ENCODE peak calls at places on chromosomes 7 and 10, in six cellular contexts. T, B, U, S, O and K are unnamed samples.

GRCh38 chr7:130963349-130963748 is 229.3 kb upstream of the KLF14 start:
- DNase-seq in U (no peak), S (no peak), O (no peak), B (no peak), T (no peak), K (no peak)

GRCh38 chr7:155467846-155468821 is 10.2 kb downstream of the EN2 start:
- DNase-seq in U (no peak), O (peak; percentile 44), T (no peak), B (no peak), S (no peak), K (no peak)

GRCh38 chr10:91034494-91035157 is 113.7 kb upstream of the ANKRD1 start:
- DNase-seq in S (peak; percentile 46), B (no peak), T (no peak), O (peak; percentile 60), U (no peak), K (no peak)

GRCh38 chr10:87670591-87670990 is 10.9 kb downstream of the PAPSS2 start:
- DNase-seq in T (no peak), B (no peak), S (no peak), O (no peak), U (no peak), K (no peak)

GRCh38 chr7:30925913-30926312 is 14.3 kb downstream of the AQP1 start:
- DNase-seq in S (peak; percentile 28), T (no peak), B (no peak), U (no peak), O (peak; percentile 34), K (no peak)

GRCh38 chr7:157418204-157419029 is 81.6 kb downstream of the DNAJB6 start:
- DNase-seq in U (no peak), S (no peak), T (no peak), B (no peak), O (no peak), K (no peak)

GRCh38 chr7:148623586-148624282 is 33.2 kb downstream of the C7orf33 start:
- DNase-seq in T (no peak), U (no peak), B (no peak), O (no peak), S (no peak), K (no peak)

GRCh38 chr10:74437822-74438221 is 286.8 kb downstream of the ADK start:
- DNase-seq in O (no peak), B (no peak), S (no peak), T (no peak), U (no peak), K (no peak)

GRCh38 chr10:58697691-58698090 is 185.0 kb downstream of the BICC1 start:
- DNase-seq in B (no peak), T (no peak), U (no peak), S (no peak), O (no peak), K (no peak)

GRCh38 chr7:11529382-11529781 is 302.6 kb downstream of the THSD7A start:
- DNase-seq in S (no peak), U (no peak), B (no peak), O (no peak), T (no peak), K (no peak)

GRCh38 chr7:73900286-73900685 is 39.3 kb downstream of the TMEM270 start:
- DNase-seq in O (no peak), T (no peak), U (no peak), B (no peak), S (no peak), K (no peak)

GRCh38 chr10:48469516-48470020 is 135.3 kb downstream of the ARHGAP22 start:
- DNase-seq in B (no peak), O (no peak), T (no peak), S (no peak), U (no peak), K (no peak)

GRCh38 chr10:11810313-11810766 is 12.8 kb upstream of the PROSER2 start:
- DNase-seq in U (no peak), O (peak; percentile 26), B (no peak), S (no peak), T (no peak), K (no peak)

GRCh38 chr7:130435455-130435854 is 5.4 kb downstream of the CEP41 start:
- DNase-seq in B (no peak), U (no peak), T (no peak), O (no peak), S (no peak), K (no peak)

GRCh38 chr7:31271641-31272405 is 68.7 kb downstream of the NEUROD6 start:
- DNase-seq in B (no peak), S (no peak), U (no peak), O (no peak), T (no peak), K (no peak)

GRCh38 chr10:71946700-71947099 is 17.5 kb upstream of the CHST3 start:
- DNase-seq in B (no peak), T (no peak), O (no peak), S (no peak), U (no peak), K (no peak)

GRCh38 chr7:81857385-81857784 is 87.5 kb upstream of the HGF start:
- DNase-seq in O (no peak), B (no peak), U (no peak), S (no peak), T (no peak), K (no peak)

GRCh38 chr10:127216786-127217185 is 20.4 kb upstream of the INSYN2A start:
- DNase-seq in B (no peak), T (no peak), U (no peak), O (no peak), S (no peak), K (no peak)

GRCh38 chr10:3848768-3849643 is 64.0 kb upstream of the KLF6 start:
- DNase-seq in S (no peak), O (no peak), T (no peak), B (peak; percentile 83), U (no peak), K (no peak)

GRCh38 chr7:108114117-108114841 is 15.9 kb downstream of the LAMB4 start:
- DNase-seq in T (no peak), O (no peak), S (no peak), B (peak; percentile 27), U (peak; percentile 6), K (no peak)

GRCh38 chr7:37346761-37347160 is 101.9 kb downstream of the ELMO1 start:
- DNase-seq in T (no peak), S (no peak), U (no peak), B (no peak), O (no peak), K (no peak)

GRCh38 chr10:66795871-66796270 is 130.0 kb upstream of the LRRTM3 start:
- DNase-seq in U (no peak), T (no peak), O (no peak), B (no peak), S (no peak), K (no peak)

GRCh38 chr7:128891110-128891941 is 19.2 kb downstream of the KCP start:
- DNase-seq in S (no peak), O (no peak), U (no peak), B (peak; percentile 23), T (no peak), K (peak; percentile 82)

GRCh38 chr10:27687808-27688207 is 57.8 kb downstream of the MKX start:
- DNase-seq in U (no peak), B (no peak), O (no peak), S (no peak), T (no peak), K (no peak)

GRCh38 chr7:130297628-130298027 is 4.7 kb downstream of the CPA4 start:
- DNase-seq in S (no peak), B (no peak), O (no peak), T (no peak), U (no peak), K (no peak)

GRCh38 chr7:55478700-55479099 is 93.6 kb downstream of the VOPP1 start:
- DNase-seq in U (no peak), T (no peak), O (no peak), S (peak; percentile 14), B (no peak), K (no peak)

GRCh38 chr7:16753102-16753931 is at the start of gene TSPAN13:
- DNase-seq in O (peak; percentile 93), B (peak; percentile 71), U (peak; percentile 63), T (peak; percentile 92), S (peak; percentile 93), K (peak; percentile 97)

GRCh38 chr7:42552227-42552626 is 315.2 kb upstream of the GLI3 start:
- DNase-seq in B (no peak), S (no peak), U (no peak), T (no peak), O (no peak), K (no peak)

GRCh38 chr7:6447589-6448210 is at the start of gene DAGLB:
- DNase-seq in U (peak; percentile 78), T (peak; percentile 99), B (peak; percentile 96), S (peak; percentile 94), O (peak; percentile 96), K (peak; percentile 89)

GRCh38 chr10:5234106-5234877 is 37.7 kb downstream of the AKR1C4 start:
- DNase-seq in O (no peak), T (no peak), B (no peak), U (peak; percentile 95), S (peak; percentile 69), K (no peak)